ENCODE peak calls at places on chromosome 4, in ten cellular contexts. F is thoracic aorta, T is cardiac fibroblast, U is heart left ventricle, L is tibial nerve, H is body of pancreas, E is uterus, X is lower lobe of right lung, C is BJ, P is psoas muscle. A is an unnamed sample.

GRCh38 chr4:69689530-69690111 is 36.6 kb upstream of the UGT2A1 start:
- DNase-seq in F (no peak), T (peak), U (no peak), L (no peak), H (peak), E (no peak), X (no peak), C (no peak), P (no peak), A (no peak)

GRCh38 chr4:69823481-69824186 is 36.3 kb downstream of the SULT1E1 start:
- DNase-seq in F (no peak), T (peak), U (no peak), L (no peak), H (peak), E (no peak), X (peak), C (no peak), P (no peak), A (no peak)

GRCh38 chr4:87912164-87913004 is 63.1 kb upstream of the SPP1 start:
- DNase-seq in F (no peak), T (no peak), U (no peak), L (no peak), H (peak), E (no peak), X (no peak), C (no peak), P (no peak), A (no peak)

GRCh38 chr4:110610940-110611785 is 11.7 kb downstream of the PITX2 start:
- DNase-seq in F (no peak), T (no peak), U (no peak), L (no peak), H (no peak), E (no peak), X (no peak), C (no peak), P (no peak), A (no peak)

GRCh38 chr4:115454228-115454627 is 340.8 kb upstream of the NDST4 start:
- DNase-seq in F (no peak), T (no peak), U (no peak), L (no peak), H (no peak), E (no peak), X (no peak), C (no peak), P (no peak), A (no peak)

GRCh38 chr4:186719925-186720694 is 3.5 kb downstream of the FAT1 start:
- DNase-seq in F (no peak), T (peak), U (no peak), L (no peak), H (no peak), E (no peak), X (no peak), C (no peak), P (no peak), A (no peak)

GRCh38 chr4:109589119-109589518 is 29.1 kb downstream of the MCUB start:
- DNase-seq in F (no peak), T (no peak), U (no peak), L (no peak), H (no peak), E (no peak), X (no peak), C (no peak), P (no peak), A (no peak)

GRCh38 chr4:143188325-143189088 is 3.8 kb downstream of the USP38 start:
- DNase-seq in F (no peak), T (peak), U (no peak), L (no peak), H (no peak), E (no peak), X (no peak), C (no peak), P (no peak), A (no peak)

GRCh38 chr4:77505958-77506319 is 99.7 kb upstream of the CXCL13 start:
- DNase-seq in F (no peak), T (no peak), U (no peak), L (no peak), H (no peak), E (no peak), X (no peak), C (no peak), P (no peak), A (no peak)

GRCh38 chr4:168574581-168575295 is 77.9 kb downstream of the PALLD start:
- DNase-seq in F (no peak), T (peak), U (no peak), L (no peak), H (no peak), E (no peak), X (no peak), C (no peak), P (no peak), A (no peak)

GRCh38 chr4:110550260-110550659 is 72.6 kb downstream of the PITX2 start:
- DNase-seq in F (no peak), T (peak), U (no peak), L (no peak), H (no peak), E (no peak), X (no peak), C (no peak), P (no peak), A (no peak)

GRCh38 chr4:32824321-32824720 is 2104.2 kb downstream of the PCDH7 start:
- DNase-seq in F (no peak), T (peak), U (no peak), L (no peak), H (no peak), E (no peak), X (no peak), C (no peak), P (no peak), A (no peak)

GRCh38 chr4:102572452-102572851 is 71.3 kb downstream of the NFKB1 start:
- DNase-seq in F (no peak), T (no peak), U (no peak), L (no peak), H (no peak), E (no peak), X (no peak), C (no peak), P (no peak), A (no peak)

GRCh38 chr4:111773858-111774257 is 371.4 kb upstream of the FAM241A start:
- DNase-seq in F (no peak), T (no peak), U (no peak), L (no peak), H (no peak), E (peak), X (peak), C (no peak), P (no peak), A (no peak)

GRCh38 chr4:106614446-106614845 is 245.9 kb upstream of the GIMD1 start:
- DNase-seq in F (no peak), T (no peak), U (no peak), L (no peak), H (no peak), E (no peak), X (no peak), C (peak), P (no peak), A (no peak)

GRCh38 chr4:105145913-105146285 is 777 bp upstream of the TET2 start:
- DNase-seq in F (no peak), T (no peak), U (peak), L (no peak), H (no peak), E (no peak), X (peak), C (no peak), P (no peak), A (no peak)

GRCh38 chr4:183411291-183411861 is 33.1 kb upstream of the CDKN2AIP start:
- DNase-seq in F (no peak), T (no peak), U (no peak), L (no peak), H (peak), E (no peak), X (no peak), C (no peak), P (no peak), A (no peak)

GRCh38 chr4:105345358-105345757 is 128.5 kb downstream of the PPA2 start:
- DNase-seq in F (no peak), T (no peak), U (no peak), L (no peak), H (no peak), E (no peak), X (no peak), C (no peak), P (no peak), A (no peak)

GRCh38 chr4:164383187-164384181 is 370.4 kb upstream of the SMIM31 start:
- DNase-seq in F (no peak), T (no peak), U (no peak), L (no peak), H (no peak), E (peak), X (no peak), C (no peak), P (no peak), A (no peak)

GRCh38 chr4:147820975-147821374 is 89.1 kb downstream of the ARHGAP10 start:
- DNase-seq in F (no peak), T (no peak), U (no peak), L (no peak), H (no peak), E (no peak), X (no peak), C (no peak), P (no peak), A (no peak)

GRCh38 chr4:5019274-5019673 is at the start of gene CYTL1:
- DNase-seq in F (no peak), T (no peak), U (no peak), L (no peak), H (no peak), E (no peak), X (no peak), C (no peak), P (no peak), A (peak)

GRCh38 chr4:84856468-84856867 is 110.0 kb downstream of the WDFY3 start:
- DNase-seq in F (no peak), T (no peak), U (no peak), L (no peak), H (no peak), E (no peak), X (no peak), C (no peak), P (no peak), A (no peak)

GRCh38 chr4:125789018-125789417 is 474.3 kb downstream of the FAT4 start:
- DNase-seq in F (no peak), T (no peak), U (no peak), L (no peak), H (no peak), E (no peak), X (no peak), C (no peak), P (no peak), A (no peak)

GRCh38 chr4:156971168-156971601 is 414 bp downstream of the PDGFC start:
- DNase-seq in F (no peak), T (no peak), U (peak), L (no peak), H (peak), E (peak), X (peak), C (no peak), P (peak), A (no peak)

DNA sequence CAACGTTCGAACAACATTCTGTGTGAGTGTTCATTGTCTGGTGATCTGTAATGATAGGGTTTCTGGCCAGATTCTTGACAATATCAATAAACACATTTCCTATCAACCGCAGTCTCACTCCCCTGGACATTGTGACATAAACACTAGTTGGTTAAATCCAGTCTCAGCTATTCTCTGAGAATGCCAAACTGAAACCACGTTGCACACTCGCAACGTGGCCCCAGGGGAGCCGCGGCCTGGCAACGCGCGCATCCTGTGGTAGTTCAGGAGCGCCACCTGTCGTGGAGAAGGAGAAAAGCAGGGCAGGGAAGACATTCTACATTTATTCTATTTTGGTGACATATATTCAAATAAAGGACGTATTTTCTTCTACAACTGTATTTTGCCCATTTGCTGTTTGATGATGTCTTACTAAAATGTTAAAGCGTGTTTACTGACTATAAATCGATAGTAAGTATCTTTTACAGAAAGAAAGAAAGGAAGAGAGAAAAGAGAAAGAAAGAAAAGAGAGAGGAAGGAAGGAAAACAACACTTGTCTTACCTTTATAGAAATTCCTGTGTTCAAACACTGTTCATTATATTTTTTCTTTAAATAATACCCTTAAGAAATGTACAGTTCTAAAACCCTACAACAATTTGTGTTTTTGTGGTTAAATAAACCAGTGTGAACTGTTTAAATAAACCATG is 738.3 kb upstream of the FRG1 start:
- DNase-seq in F (peak), T (peak), U (peak), L (peak), H (peak), E (no peak), X (peak), C (no peak), P (peak), A (peak)
- H3K4me3 ChIP-seq in F (peak), T (peak), U (peak), L (peak), H (no peak), E (no peak), X (peak), C (peak), P (peak), A (no peak)

DNA sequence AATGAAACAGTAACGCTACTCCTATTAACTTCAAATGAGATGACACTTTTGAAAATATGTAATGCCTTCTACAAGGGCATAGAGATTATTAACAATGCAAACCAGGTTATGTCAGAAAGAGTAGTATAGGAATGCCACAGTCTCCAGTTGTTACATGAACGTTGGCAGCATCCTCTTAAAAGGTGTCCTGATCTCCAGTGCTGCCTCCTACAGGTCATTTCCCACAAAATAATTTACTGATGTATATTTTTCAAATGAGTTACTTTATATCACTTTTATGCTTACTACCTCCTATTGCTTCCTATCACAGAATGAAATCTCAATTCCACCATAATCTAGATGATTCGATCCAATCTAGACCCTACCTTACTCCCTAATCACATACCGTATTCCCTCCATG is 195.2 kb upstream of the EPHA5 start:
- DNase-seq in F (no peak), T (peak), U (no peak), L (no peak), H (peak), E (no peak), X (no peak), C (no peak), P (no peak), A (no peak)
- TF ChIP-seq CTCF in F (no peak), T (peak), U (no peak), L (no peak), H (peak), E (no peak), X (no peak), C (peak), P (no peak), A (no peak)

DNA sequence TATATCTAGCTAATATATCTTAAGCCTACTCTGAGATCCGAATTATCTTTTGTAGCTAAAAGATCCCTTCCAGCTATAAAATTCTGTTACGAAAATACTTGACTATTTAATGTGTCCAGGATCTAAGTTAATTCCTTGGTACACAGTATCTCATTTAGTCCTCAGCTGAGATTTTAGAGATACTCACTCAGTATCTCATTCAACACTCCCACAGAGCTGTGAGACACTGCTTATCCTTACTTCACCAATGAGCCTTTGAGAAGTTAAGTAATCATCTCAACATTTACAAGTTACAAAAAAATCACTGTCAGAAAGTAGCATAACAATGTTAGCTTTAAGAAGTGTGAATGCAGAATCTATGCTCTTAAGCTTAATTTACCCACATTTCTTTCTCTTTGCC is 76.6 kb downstream of the LIMCH1 start:
- DNase-seq in F (no peak), T (no peak), U (no peak), L (no peak), H (no peak), E (no peak), X (no peak), C (no peak), P (no peak), A (no peak)
- H3K4me3 ChIP-seq in F (no peak), T (no peak), U (no peak), L (peak), H (no peak), E (no peak), X (no peak), C (no peak), P (no peak), A (no peak)

DNA sequence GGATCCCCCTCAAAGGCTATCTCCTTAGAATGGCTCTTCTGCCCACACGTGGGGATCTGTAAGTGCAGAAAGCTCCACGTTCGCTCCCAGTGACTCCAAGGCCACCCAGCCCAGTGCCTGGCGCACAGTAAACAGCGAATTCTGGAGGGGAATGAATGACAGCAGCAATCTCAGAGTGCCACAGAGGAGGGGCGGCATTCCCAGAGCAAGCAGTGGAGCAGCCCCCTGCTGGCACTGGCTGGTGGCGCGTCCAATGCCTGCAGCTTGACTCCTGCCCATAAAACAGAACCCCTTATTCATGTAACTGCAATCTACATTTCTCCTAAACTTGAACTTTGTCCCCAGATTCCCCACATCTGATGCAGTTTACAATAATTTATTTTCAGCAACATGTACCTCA is 6.9 kb upstream of the HELT start:
- DNase-seq in F (no peak), T (no peak), U (no peak), L (no peak), H (no peak), E (no peak), X (no peak), C (no peak), P (no peak), A (no peak)
- TF ChIP-seq CTCF in F (no peak), T (peak), U (no peak), L (no peak), H (peak), E (no peak), X (peak), C (peak), P (no peak), A (peak)

GRCh38 chr4:133152330-133152791 is 3.3 kb downstream of the PCDH10 start:
- DNase-seq in F (no peak), T (no peak), U (no peak), L (no peak), H (no peak), E (no peak), X (no peak), C (no peak), P (no peak), A (no peak)

GRCh38 chr4:133152801-133153526 is 3.9 kb downstream of the PCDH10 start:
- DNase-seq in F (no peak), T (no peak), U (no peak), L (no peak), H (no peak), E (no peak), X (no peak), C (no peak), P (no peak), A (no peak)

GRCh38 chr4:133150643-133151300 is 1.7 kb downstream of the PCDH10 start:
- DNase-seq in F (no peak), T (no peak), U (no peak), L (no peak), H (no peak), E (no peak), X (no peak), C (no peak), P (no peak), A (no peak)

GRCh38 chr4:133151301-133151680 is 2.2 kb downstream of the PCDH10 start:
- DNase-seq in F (no peak), T (no peak), U (no peak), L (no peak), H (no peak), E (no peak), X (no peak), C (no peak), P (no peak), A (no peak)

GRCh38 chr4:133151681-133152329 is 2.7 kb downstream of the PCDH10 start:
- DNase-seq in F (no peak), T (no peak), U (no peak), L (no peak), H (no peak), E (no peak), X (no peak), C (no peak), P (no peak), A (no peak)
- H3K4me3 ChIP-seq in F (peak), T (peak), U (peak), L (peak), H (no peak), E (peak), X (peak), C (peak), P (peak), A (peak)

GRCh38 chr4:763191-763810 is 57.7 kb downstream of the PCGF3 start:
- DNase-seq in F (no peak), T (no peak), U (no peak), L (no peak), H (no peak), E (no peak), X (peak), C (no peak), P (peak), A (no peak)

GRCh38 chr4:763922-764321 is 58.3 kb downstream of the PCGF3 start:
- DNase-seq in F (no peak), T (no peak), U (no peak), L (no peak), H (no peak), E (no peak), X (peak), C (no peak), P (peak), A (no peak)

GRCh38 chr4:761739-762138 is 56.1 kb downstream of the PCGF3 start:
- DNase-seq in F (no peak), T (no peak), U (peak), L (no peak), H (no peak), E (no peak), X (peak), C (no peak), P (no peak), A (no peak)

GRCh38 chr4:761086-761485 is 55.5 kb downstream of the PCGF3 start:
- DNase-seq in F (no peak), T (no peak), U (peak), L (no peak), H (no peak), E (no peak), X (peak), C (no peak), P (no peak), A (no peak)

GRCh38 chr4:762211-763190 is 56.9 kb downstream of the PCGF3 start:
- DNase-seq in F (no peak), T (peak), U (peak), L (no peak), H (peak), E (no peak), X (peak), C (no peak), P (peak), A (no peak)
- TF ChIP-seq CTCF in F (no peak), T (peak), U (no peak), L (no peak), H (no peak), E (no peak), X (no peak), C (peak), P (no peak), A (no peak)

GRCh38 chr4:38462659-38463058 is 201.3 kb upstream of the KLF3 start:
- DNase-seq in F (no peak), T (no peak), U (no peak), L (no peak), H (no peak), E (no peak), X (no peak), C (no peak), P (no peak), A (no peak)
- H3K4me3 ChIP-seq in F (no peak), T (no peak), U (no peak), L (no peak), H (no peak), E (no peak), X (no peak), C (no peak), P (no peak), A (no peak)